ENCODE peak calls at places on chromosomes 7 and 10, in nine cellular contexts. One of them, this sample, is unnamed. For H3K27me3, the result is how much of the 10 kb centered on the place peaks cover.

GRCh38 chr10:48251152-48251524 is 23.4 kb downstream of the FRMPD2 start:
- DNase-seq in PC-9: no peak
- DNase-seq in neuronal stem cell: no peak
- DNase-seq in heart right ventricle: no peak
- DNase-seq in brain microvascular endothelial cell: no peak
- DNase-seq in hepatocyte: no peak
- DNase-seq in suprapubic skin: no peak
- DNase-seq in HCT116: no peak
- DNase-seq in thoracic aorta: no peak
- DNase-seq in this sample: no peak

GRCh38 chr10:77428776-77429395 is 208.7 kb downstream of the KCNMA1 start:
- DNase-seq in PC-9: no peak
- DNase-seq in neuronal stem cell: no peak
- DNase-seq in heart right ventricle: no peak
- DNase-seq in brain microvascular endothelial cell: peak
- DNase-seq in hepatocyte: peak
- DNase-seq in suprapubic skin: no peak
- DNase-seq in HCT116: peak
- DNase-seq in thoracic aorta: no peak
- DNase-seq in this sample: peak

GRCh38 chr10:91103384-91104184 is 116.9 kb upstream of the PCGF5 start:
- DNase-seq in PC-9: no peak
- DNase-seq in neuronal stem cell: no peak
- DNase-seq in heart right ventricle: no peak
- DNase-seq in brain microvascular endothelial cell: no peak
- DNase-seq in hepatocyte: no peak
- DNase-seq in suprapubic skin: no peak
- DNase-seq in HCT116: no peak
- DNase-seq in thoracic aorta: no peak
- DNase-seq in this sample: no peak

GRCh38 chr10:30017576-30017975 is 41.8 kb downstream of the JCAD start:
- DNase-seq in PC-9: no peak
- DNase-seq in neuronal stem cell: no peak
- DNase-seq in heart right ventricle: no peak
- DNase-seq in brain microvascular endothelial cell: no peak
- DNase-seq in hepatocyte: no peak
- DNase-seq in suprapubic skin: no peak
- DNase-seq in HCT116: no peak
- DNase-seq in thoracic aorta: no peak
- DNase-seq in this sample: no peak

GRCh38 chr10:60429084-60429849 is 39.6 kb upstream of the ANK3 start:
- DNase-seq in PC-9: no peak
- DNase-seq in neuronal stem cell: no peak
- DNase-seq in heart right ventricle: no peak
- DNase-seq in brain microvascular endothelial cell: no peak
- DNase-seq in hepatocyte: no peak
- DNase-seq in suprapubic skin: no peak
- DNase-seq in HCT116: no peak
- DNase-seq in thoracic aorta: no peak
- DNase-seq in this sample: no peak

GRCh38 chr10:17735166-17735941 is 16.6 kb upstream of the TMEM236 start:
- DNase-seq in PC-9: no peak
- DNase-seq in neuronal stem cell: no peak
- DNase-seq in heart right ventricle: peak
- DNase-seq in brain microvascular endothelial cell: no peak
- DNase-seq in hepatocyte: no peak
- DNase-seq in suprapubic skin: no peak
- DNase-seq in HCT116: no peak
- DNase-seq in thoracic aorta: peak
- DNase-seq in this sample: no peak

GRCh38 chr10:32771217-32771616 is 186.8 kb downstream of the ITGB1 start:
- DNase-seq in PC-9: no peak
- DNase-seq in neuronal stem cell: no peak
- DNase-seq in heart right ventricle: no peak
- DNase-seq in brain microvascular endothelial cell: no peak
- DNase-seq in hepatocyte: no peak
- DNase-seq in suprapubic skin: no peak
- DNase-seq in HCT116: no peak
- DNase-seq in thoracic aorta: no peak
- DNase-seq in this sample: no peak

GRCh38 chr10:104639595-104640338 is 1.3 kb upstream of the SORCS3 start:
- DNase-seq in PC-9: no peak
- DNase-seq in neuronal stem cell: peak
- DNase-seq in heart right ventricle: no peak
- DNase-seq in brain microvascular endothelial cell: no peak
- DNase-seq in hepatocyte: no peak
- DNase-seq in suprapubic skin: no peak
- DNase-seq in HCT116: no peak
- DNase-seq in thoracic aorta: no peak
- DNase-seq in this sample: no peak

GRCh38 chr10:96229568-96230030 is 41.8 kb downstream of the BLNK start:
- DNase-seq in PC-9: no peak
- DNase-seq in neuronal stem cell: peak
- DNase-seq in heart right ventricle: peak
- DNase-seq in brain microvascular endothelial cell: peak
- DNase-seq in hepatocyte: peak
- DNase-seq in suprapubic skin: no peak
- DNase-seq in HCT116: peak
- DNase-seq in thoracic aorta: peak
- DNase-seq in this sample: peak

GRCh38 chr10:71795248-71795647 is 21.9 kb upstream of the VSIR start:
- DNase-seq in PC-9: no peak
- DNase-seq in neuronal stem cell: peak
- DNase-seq in heart right ventricle: no peak
- DNase-seq in brain microvascular endothelial cell: peak
- DNase-seq in hepatocyte: peak
- DNase-seq in suprapubic skin: no peak
- DNase-seq in HCT116: no peak
- DNase-seq in thoracic aorta: no peak
- DNase-seq in this sample: no peak

GRCh38 chr7:134515569-134516468 is 11.5 kb upstream of the AKR1B10 start:
- DNase-seq in PC-9: peak
- DNase-seq in neuronal stem cell: no peak
- DNase-seq in heart right ventricle: no peak
- DNase-seq in brain microvascular endothelial cell: peak
- DNase-seq in hepatocyte: no peak
- DNase-seq in suprapubic skin: no peak
- DNase-seq in HCT116: peak
- DNase-seq in thoracic aorta: no peak
- DNase-seq in this sample: peak

GRCh38 chr10:120511165-120511564 is 54.1 kb downstream of the PLPP4 start:
- DNase-seq in PC-9: no peak
- DNase-seq in neuronal stem cell: no peak
- DNase-seq in heart right ventricle: no peak
- DNase-seq in brain microvascular endothelial cell: no peak
- DNase-seq in hepatocyte: no peak
- DNase-seq in suprapubic skin: no peak
- DNase-seq in HCT116: no peak
- DNase-seq in thoracic aorta: no peak
- DNase-seq in this sample: peak

GRCh38 chr10:110273474-110273873 is 31.2 kb downstream of the SMNDC1 start:
- DNase-seq in PC-9: peak
- DNase-seq in neuronal stem cell: no peak
- DNase-seq in heart right ventricle: peak
- DNase-seq in brain microvascular endothelial cell: peak
- DNase-seq in hepatocyte: peak
- DNase-seq in suprapubic skin: peak
- DNase-seq in HCT116: no peak
- DNase-seq in thoracic aorta: peak
- DNase-seq in this sample: peak

GRCh38 chr7:30679664-30680063 is 2.6 kb downstream of the CRHR2 start:
- DNase-seq in PC-9: no peak
- DNase-seq in neuronal stem cell: no peak
- DNase-seq in heart right ventricle: no peak
- DNase-seq in brain microvascular endothelial cell: no peak
- DNase-seq in hepatocyte: no peak
- DNase-seq in suprapubic skin: no peak
- DNase-seq in HCT116: no peak
- DNase-seq in thoracic aorta: no peak
- DNase-seq in this sample: no peak

GRCh38 chr7:20376796-20377195 is 46.1 kb downstream of the ITGB8 start:
- DNase-seq in PC-9: no peak
- DNase-seq in neuronal stem cell: no peak
- DNase-seq in heart right ventricle: no peak
- DNase-seq in brain microvascular endothelial cell: no peak
- DNase-seq in hepatocyte: no peak
- DNase-seq in suprapubic skin: no peak
- DNase-seq in HCT116: no peak
- DNase-seq in thoracic aorta: no peak
- DNase-seq in this sample: no peak

GRCh38 chr7:55592492-55592891 is 20.2 kb upstream of the VOPP1 start:
- DNase-seq in PC-9: no peak
- DNase-seq in neuronal stem cell: no peak
- DNase-seq in heart right ventricle: no peak
- DNase-seq in brain microvascular endothelial cell: no peak
- DNase-seq in hepatocyte: no peak
- DNase-seq in suprapubic skin: no peak
- DNase-seq in HCT116: no peak
- DNase-seq in thoracic aorta: no peak
- DNase-seq in this sample: no peak

DNA sequence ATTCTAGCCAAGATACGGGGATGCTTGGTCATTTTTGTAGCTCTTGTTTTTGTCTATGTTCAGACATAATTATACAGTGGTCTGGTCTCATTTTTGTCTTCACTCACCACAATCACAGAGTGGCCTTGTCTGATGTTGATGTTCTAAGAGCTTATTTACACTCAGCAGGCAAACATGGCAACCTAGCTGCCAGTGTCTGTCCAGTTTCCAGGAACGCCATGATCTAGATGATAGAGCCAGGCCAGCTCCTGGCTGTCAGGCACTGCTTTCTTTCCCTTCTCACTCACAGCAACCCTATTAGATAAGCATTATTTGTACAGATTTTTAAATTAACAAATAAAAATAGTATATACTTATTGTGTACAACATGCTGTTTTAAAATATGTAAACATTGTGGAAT is 98.6 kb upstream of the PHF14 start:
- DNase-seq in PC-9: no peak
- DNase-seq in neuronal stem cell: no peak
- DNase-seq in heart right ventricle: no peak
- DNase-seq in brain microvascular endothelial cell: no peak
- DNase-seq in hepatocyte: no peak
- DNase-seq in suprapubic skin: no peak
- DNase-seq in HCT116: no peak
- DNase-seq in thoracic aorta: no peak
- DNase-seq in this sample: no peak
- H3K4me3 ChIP-seq in PC-9: no peak
- H3K4me3 ChIP-seq in neuronal stem cell: no peak
- H3K4me3 ChIP-seq in heart right ventricle: no peak
- H3K4me3 ChIP-seq in brain microvascular endothelial cell: no peak
- H3K4me3 ChIP-seq in hepatocyte: no peak
- H3K4me3 ChIP-seq in suprapubic skin: no peak
- H3K4me3 ChIP-seq in HCT116: no peak
- H3K4me3 ChIP-seq in thoracic aorta: no peak
- H3K4me3 ChIP-seq in this sample: no peak

DNA sequence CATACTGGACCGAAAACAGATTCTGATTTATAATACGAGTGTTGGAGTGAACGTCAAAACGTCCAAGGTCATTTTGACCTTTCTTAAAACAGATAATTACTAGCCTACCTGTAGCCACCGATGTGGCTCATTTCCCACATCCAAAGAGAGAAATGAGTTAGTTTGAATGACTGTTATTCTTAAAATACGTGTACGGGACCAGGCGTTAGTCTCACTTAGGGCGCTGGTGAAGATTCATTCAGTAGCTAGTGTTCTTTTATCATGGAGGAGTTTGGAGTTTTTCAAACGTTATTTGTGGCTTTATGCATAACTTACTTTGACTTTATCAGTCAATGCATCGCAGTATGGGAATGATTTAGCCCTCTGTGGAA is 1.4 kb downstream of the BICC1 start:
- DNase-seq in PC-9: no peak
- DNase-seq in neuronal stem cell: no peak
- DNase-seq in heart right ventricle: no peak
- DNase-seq in brain microvascular endothelial cell: no peak
- DNase-seq in hepatocyte: no peak
- DNase-seq in suprapubic skin: no peak
- DNase-seq in HCT116: no peak
- DNase-seq in thoracic aorta: no peak
- DNase-seq in this sample: no peak
- H3K27me3 ChIP-seq in PC-9: under half
- H3K27me3 ChIP-seq in neuronal stem cell: under half
- H3K27me3 ChIP-seq in heart right ventricle: under half
- H3K27me3 ChIP-seq in brain microvascular endothelial cell: under half
- H3K27me3 ChIP-seq in hepatocyte: under half
- H3K27me3 ChIP-seq in suprapubic skin: under half
- H3K27me3 ChIP-seq in HCT116: under half
- H3K27me3 ChIP-seq in thoracic aorta: under half
- H3K27me3 ChIP-seq in this sample: under half

DNA sequence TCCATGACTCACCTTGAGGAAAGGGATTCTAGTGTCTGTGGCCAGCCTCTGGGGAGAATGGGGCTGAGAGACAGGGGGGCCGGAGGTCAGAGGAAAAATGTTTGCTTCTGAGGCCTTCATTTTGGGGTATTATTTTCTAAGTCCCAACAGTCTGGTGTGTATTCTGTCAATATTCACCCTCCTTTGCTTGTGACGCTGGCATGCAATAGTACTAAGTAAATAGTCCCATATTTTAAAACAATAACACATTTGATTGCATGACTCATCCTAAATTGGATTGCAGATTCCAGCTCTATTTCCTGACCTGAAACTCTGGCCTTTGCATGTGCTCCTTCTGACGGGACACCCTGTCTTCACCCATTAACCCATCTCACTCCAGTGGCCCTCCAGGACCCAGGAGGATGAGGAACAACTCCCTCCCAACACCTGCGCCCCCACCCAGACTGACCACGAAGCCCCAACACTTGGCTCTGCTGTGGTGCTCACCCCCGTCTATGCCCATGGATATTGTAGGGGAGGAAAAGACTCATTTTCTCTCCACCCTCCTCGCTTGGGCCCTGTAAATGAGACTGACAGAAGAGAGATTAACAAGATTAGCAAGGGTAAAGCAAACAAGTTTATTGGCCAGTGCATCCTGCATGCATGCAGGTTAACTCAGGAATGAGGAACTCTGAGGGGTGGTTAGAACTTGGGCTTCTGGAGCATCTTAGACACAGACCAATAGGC is 495.6 kb upstream of the KLF6 start:
- DNase-seq in PC-9: peak
- DNase-seq in neuronal stem cell: no peak
- DNase-seq in heart right ventricle: no peak
- DNase-seq in brain microvascular endothelial cell: no peak
- DNase-seq in hepatocyte: no peak
- DNase-seq in suprapubic skin: no peak
- DNase-seq in HCT116: no peak
- DNase-seq in thoracic aorta: no peak
- DNase-seq in this sample: peak
- H3K4me3 ChIP-seq in PC-9: no peak
- H3K4me3 ChIP-seq in neuronal stem cell: no peak
- H3K4me3 ChIP-seq in heart right ventricle: no peak
- H3K4me3 ChIP-seq in brain microvascular endothelial cell: no peak
- H3K4me3 ChIP-seq in hepatocyte: no peak
- H3K4me3 ChIP-seq in suprapubic skin: no peak
- H3K4me3 ChIP-seq in HCT116: no peak
- H3K4me3 ChIP-seq in thoracic aorta: no peak
- H3K4me3 ChIP-seq in this sample: no peak

DNA sequence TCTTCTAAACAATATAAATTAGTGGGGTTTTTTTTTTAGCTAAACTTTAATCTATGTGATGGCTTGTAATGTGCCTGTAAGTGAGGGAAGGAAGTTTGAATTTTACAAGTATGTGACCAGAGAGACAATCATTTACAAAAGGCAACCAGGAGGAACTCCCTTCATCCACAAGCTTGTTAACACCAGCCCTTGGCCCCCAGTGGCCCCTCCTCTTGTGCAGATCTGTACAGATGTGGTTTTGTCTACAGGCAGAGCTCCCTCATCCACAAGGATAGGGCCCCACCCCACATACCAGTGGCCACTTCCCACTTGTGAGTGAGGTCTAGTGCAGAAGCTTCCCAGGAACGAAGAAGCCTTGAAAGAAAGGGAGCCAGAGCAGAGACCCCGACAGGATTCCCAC is 234.1 kb upstream of the KMT2E start:
- DNase-seq in PC-9: no peak
- DNase-seq in neuronal stem cell: no peak
- DNase-seq in heart right ventricle: no peak
- DNase-seq in brain microvascular endothelial cell: no peak
- DNase-seq in hepatocyte: no peak
- DNase-seq in suprapubic skin: no peak
- DNase-seq in HCT116: no peak
- DNase-seq in thoracic aorta: no peak
- DNase-seq in this sample: no peak
- H3K27me3 ChIP-seq in PC-9: under half
- H3K27me3 ChIP-seq in neuronal stem cell: under half
- H3K27me3 ChIP-seq in heart right ventricle: under half
- H3K27me3 ChIP-seq in brain microvascular endothelial cell: under half
- H3K27me3 ChIP-seq in hepatocyte: under half
- H3K27me3 ChIP-seq in suprapubic skin: under half
- H3K27me3 ChIP-seq in HCT116: half or more
- H3K27me3 ChIP-seq in thoracic aorta: under half
- H3K27me3 ChIP-seq in this sample: under half

This sample was measured in MG63.